ENCODE peak calls at places on chromosome 18, in six cellular contexts. One of them, this sample, is unnamed. For H3K9me3 and H3K36me3, the result is how much of the 10 kb centered on the place peaks cover.

GRCh38 chr18:68608861-68609465 is 105.9 kb downstream of the TMX3 start:
- DNase-seq in HAP-1: no peak
- DNase-seq in body of pancreas: no peak
- DNase-seq in uterus: no peak
- DNase-seq in tibial artery: no peak
- DNase-seq in cardiac muscle cell: no peak
- DNase-seq in this sample: no peak

GRCh38 chr18:74990563-74991081 is 218.3 kb downstream of the PTGR3 start:
- DNase-seq in HAP-1: peak
- DNase-seq in body of pancreas: peak
- DNase-seq in uterus: no peak
- DNase-seq in tibial artery: no peak
- DNase-seq in cardiac muscle cell: no peak
- DNase-seq in this sample: no peak

GRCh38 chr18:76985156-76985950 is 147.2 kb downstream of the MBP start:
- DNase-seq in HAP-1: no peak
- DNase-seq in body of pancreas: no peak
- DNase-seq in uterus: no peak
- DNase-seq in tibial artery: no peak
- DNase-seq in cardiac muscle cell: no peak
- DNase-seq in this sample: no peak

GRCh38 chr18:22300665-22301636 is 116.8 kb downstream of the CTAGE1 start:
- DNase-seq in HAP-1: no peak
- DNase-seq in body of pancreas: no peak
- DNase-seq in uterus: no peak
- DNase-seq in tibial artery: no peak
- DNase-seq in cardiac muscle cell: no peak
- DNase-seq in this sample: no peak

GRCh38 chr18:8212893-8213805 is 396.1 kb upstream of the RAB12 start:
- DNase-seq in HAP-1: no peak
- DNase-seq in body of pancreas: no peak
- DNase-seq in uterus: no peak
- DNase-seq in tibial artery: no peak
- DNase-seq in cardiac muscle cell: no peak
- DNase-seq in this sample: no peak

GRCh38 chr18:73842795-73843394 is 304.7 kb downstream of the FBXO15 start:
- DNase-seq in HAP-1: peak
- DNase-seq in body of pancreas: peak
- DNase-seq in uterus: no peak
- DNase-seq in tibial artery: no peak
- DNase-seq in cardiac muscle cell: peak
- DNase-seq in this sample: peak

GRCh38 chr18:48817021-48817461 is 133.7 kb downstream of the SMAD7 start:
- DNase-seq in HAP-1: peak
- DNase-seq in body of pancreas: peak
- DNase-seq in uterus: peak
- DNase-seq in tibial artery: peak
- DNase-seq in cardiac muscle cell: no peak
- DNase-seq in this sample: no peak

GRCh38 chr18:39389800-39390379 is 1824.3 kb upstream of the CELF4 start:
- DNase-seq in HAP-1: peak
- DNase-seq in body of pancreas: no peak
- DNase-seq in uterus: no peak
- DNase-seq in tibial artery: no peak
- DNase-seq in cardiac muscle cell: peak
- DNase-seq in this sample: no peak

GRCh38 chr18:49464718-49465598 is 4.5 kb upstream of the DYM start:
- DNase-seq in HAP-1: no peak
- DNase-seq in body of pancreas: no peak
- DNase-seq in uterus: no peak
- DNase-seq in tibial artery: no peak
- DNase-seq in cardiac muscle cell: peak
- DNase-seq in this sample: peak

GRCh38 chr18:49016648-49017539 is 66.1 kb upstream of the SMAD7 start:
- DNase-seq in HAP-1: peak
- DNase-seq in body of pancreas: peak
- DNase-seq in uterus: peak
- DNase-seq in tibial artery: no peak
- DNase-seq in cardiac muscle cell: peak
- DNase-seq in this sample: no peak

GRCh38 chr18:685438-685837 is 27.0 kb downstream of the ENOSF1 start:
- DNase-seq in HAP-1: no peak
- DNase-seq in body of pancreas: no peak
- DNase-seq in uterus: no peak
- DNase-seq in tibial artery: no peak
- DNase-seq in cardiac muscle cell: no peak
- DNase-seq in this sample: no peak

GRCh38 chr18:67123901-67124300 is 392.6 kb downstream of the DSEL start:
- DNase-seq in HAP-1: no peak
- DNase-seq in body of pancreas: no peak
- DNase-seq in uterus: no peak
- DNase-seq in tibial artery: no peak
- DNase-seq in cardiac muscle cell: no peak
- DNase-seq in this sample: no peak
- H3K9me3 ChIP-seq in HAP-1: under half
- H3K9me3 ChIP-seq in body of pancreas: under half
- H3K9me3 ChIP-seq in uterus: under half
- H3K9me3 ChIP-seq in tibial artery: under half
- H3K9me3 ChIP-seq in cardiac muscle cell: under half
- H3K9me3 ChIP-seq in this sample: under half

GRCh38 chr18:72207280-72207679 is 336.9 kb downstream of the CBLN2 start:
- DNase-seq in HAP-1: no peak
- DNase-seq in body of pancreas: no peak
- DNase-seq in uterus: no peak
- DNase-seq in tibial artery: no peak
- DNase-seq in cardiac muscle cell: peak
- DNase-seq in this sample: no peak
- H3K4me3 ChIP-seq in HAP-1: no peak
- H3K4me3 ChIP-seq in body of pancreas: no peak
- H3K4me3 ChIP-seq in uterus: no peak
- H3K4me3 ChIP-seq in tibial artery: no peak
- H3K4me3 ChIP-seq in cardiac muscle cell: no peak
- H3K4me3 ChIP-seq in this sample: no peak

DNA sequence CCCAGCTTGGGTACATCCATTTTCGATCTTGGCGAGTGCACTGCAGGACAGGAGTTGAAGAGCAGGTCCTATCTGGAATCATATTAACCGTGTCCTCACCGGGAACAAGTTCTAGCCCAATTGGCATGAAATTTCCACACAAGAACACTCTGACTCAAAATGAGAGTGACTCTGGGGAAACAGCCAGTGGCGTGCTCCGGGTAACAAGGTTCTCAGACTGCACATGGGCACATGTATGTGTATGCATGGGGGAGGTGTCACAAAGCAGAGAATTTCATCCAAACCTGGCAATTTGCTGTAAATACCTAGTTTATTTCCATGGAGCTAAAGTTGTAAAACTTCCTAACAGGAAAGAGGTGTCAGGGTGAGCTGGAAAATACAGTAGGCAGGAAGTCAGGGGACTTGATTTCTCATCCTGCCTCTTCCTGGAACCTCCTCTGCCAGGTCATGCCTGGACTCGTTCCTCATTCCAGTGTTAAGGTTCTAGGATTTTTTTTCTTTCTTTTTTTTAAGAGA is 1.7 kb downstream of the TUBB6 start:
- DNase-seq in HAP-1: no peak
- DNase-seq in body of pancreas: no peak
- DNase-seq in uterus: no peak
- DNase-seq in tibial artery: no peak
- DNase-seq in cardiac muscle cell: no peak
- DNase-seq in this sample: no peak
- H3K36me3 ChIP-seq in HAP-1: under half
- H3K36me3 ChIP-seq in body of pancreas: under half
- H3K36me3 ChIP-seq in uterus: under half
- H3K36me3 ChIP-seq in tibial artery: under half
- H3K36me3 ChIP-seq in cardiac muscle cell: under half
- H3K36me3 ChIP-seq in this sample: under half

DNA sequence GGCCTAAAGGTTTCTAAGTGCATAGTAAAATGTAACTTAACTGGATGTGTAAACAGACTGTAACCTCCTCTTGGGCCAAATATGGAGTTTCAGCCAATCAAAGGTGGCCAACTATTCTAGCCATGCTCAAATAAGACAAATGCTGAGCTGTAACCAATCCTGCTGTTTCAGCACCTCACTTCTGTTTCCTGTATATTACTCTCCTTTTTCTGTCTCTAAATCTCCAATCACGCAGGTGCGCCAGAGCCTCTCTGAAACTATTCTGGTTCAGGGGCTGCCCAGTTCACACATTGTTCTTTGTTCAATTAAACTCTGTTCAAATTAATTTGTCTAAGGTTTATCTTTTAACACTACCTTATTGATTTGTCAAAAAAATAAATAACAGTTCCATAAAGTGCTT is 532.7 kb upstream of the DCC start:
- DNase-seq in HAP-1: no peak
- DNase-seq in body of pancreas: no peak
- DNase-seq in uterus: no peak
- DNase-seq in tibial artery: no peak
- DNase-seq in cardiac muscle cell: no peak
- DNase-seq in this sample: no peak
- H3K9me3 ChIP-seq in HAP-1: under half
- H3K9me3 ChIP-seq in body of pancreas: under half
- H3K9me3 ChIP-seq in uterus: under half
- H3K9me3 ChIP-seq in tibial artery: under half
- H3K9me3 ChIP-seq in cardiac muscle cell: under half
- H3K9me3 ChIP-seq in this sample: under half

GRCh38 chr18:55403555-55403954 is 184.4 kb downstream of the TCF4 start:
- DNase-seq in HAP-1: no peak
- DNase-seq in body of pancreas: no peak
- DNase-seq in uterus: no peak
- DNase-seq in tibial artery: no peak
- DNase-seq in cardiac muscle cell: no peak
- DNase-seq in this sample: no peak

GRCh38 chr18:55400590-55401274 is 187.3 kb downstream of the TCF4 start:
- DNase-seq in HAP-1: no peak
- DNase-seq in body of pancreas: no peak
- DNase-seq in uterus: no peak
- DNase-seq in tibial artery: no peak
- DNase-seq in cardiac muscle cell: no peak
- DNase-seq in this sample: no peak

GRCh38 chr18:55401638-55402191 is 186.3 kb downstream of the TCF4 start:
- DNase-seq in HAP-1: peak
- DNase-seq in body of pancreas: peak
- DNase-seq in uterus: peak
- DNase-seq in tibial artery: peak
- DNase-seq in cardiac muscle cell: peak
- DNase-seq in this sample: peak

GRCh38 chr18:55402731-55403405 is 185.1 kb downstream of the TCF4 start:
- DNase-seq in HAP-1: peak
- DNase-seq in body of pancreas: no peak
- DNase-seq in uterus: no peak
- DNase-seq in tibial artery: no peak
- DNase-seq in cardiac muscle cell: no peak
- DNase-seq in this sample: no peak

DNA sequence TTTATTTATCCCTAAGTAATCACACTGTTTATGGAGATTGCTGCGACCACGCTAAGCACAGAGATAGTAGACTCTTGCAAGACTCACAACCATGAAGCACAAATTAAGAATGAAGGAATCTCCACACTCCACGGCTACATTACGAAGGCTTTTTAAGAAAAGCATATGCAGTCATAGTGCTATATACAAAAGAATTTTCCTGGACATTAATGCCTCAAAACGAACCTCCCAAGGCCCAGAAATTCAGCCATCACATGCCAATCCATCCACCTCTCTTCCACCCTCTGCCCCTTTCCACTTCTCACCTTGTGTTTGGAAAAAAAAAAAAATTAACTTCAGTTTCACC is 186.7 kb downstream of the TCF4 start:
- DNase-seq in HAP-1: no peak
- DNase-seq in body of pancreas: no peak
- DNase-seq in uterus: no peak
- DNase-seq in tibial artery: no peak
- DNase-seq in cardiac muscle cell: no peak
- DNase-seq in this sample: no peak
- H3K4me3 ChIP-seq in HAP-1: no peak
- H3K4me3 ChIP-seq in body of pancreas: no peak
- H3K4me3 ChIP-seq in uterus: peak
- H3K4me3 ChIP-seq in tibial artery: peak
- H3K4me3 ChIP-seq in cardiac muscle cell: no peak
- H3K4me3 ChIP-seq in this sample: no peak

GRCh38 chr18:32688821-32689220 is 84.0 kb downstream of the KLHL14 start:
- DNase-seq in HAP-1: no peak
- DNase-seq in body of pancreas: no peak
- DNase-seq in uterus: no peak
- DNase-seq in tibial artery: no peak
- DNase-seq in cardiac muscle cell: no peak
- DNase-seq in this sample: no peak
- H3K36me3 ChIP-seq in HAP-1: under half
- H3K36me3 ChIP-seq in body of pancreas: under half
- H3K36me3 ChIP-seq in uterus: under half
- H3K36me3 ChIP-seq in tibial artery: under half
- H3K36me3 ChIP-seq in cardiac muscle cell: under half
- H3K36me3 ChIP-seq in this sample: under half

DNA sequence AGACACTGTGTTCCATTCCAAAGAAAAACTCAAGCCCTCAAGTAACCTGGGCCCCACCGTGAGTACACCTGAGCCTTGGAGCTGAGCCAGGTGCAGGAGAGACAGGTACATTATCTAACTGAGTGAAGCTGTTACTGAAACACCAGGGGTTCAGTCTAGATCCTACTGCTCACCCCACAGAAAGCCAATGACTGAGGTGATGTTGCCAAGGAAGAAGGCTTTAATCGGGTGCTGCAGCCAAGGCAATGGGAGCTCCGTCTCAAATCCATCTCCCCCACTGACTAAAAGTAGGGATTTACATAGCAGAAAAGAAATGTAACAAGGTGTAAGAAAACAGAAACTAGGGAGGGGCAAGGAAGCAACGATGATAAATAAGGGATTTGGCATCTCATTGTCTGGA is 15.2 kb upstream of the SLC14A1 start:
- DNase-seq in HAP-1: no peak
- DNase-seq in body of pancreas: no peak
- DNase-seq in uterus: no peak
- DNase-seq in tibial artery: no peak
- DNase-seq in cardiac muscle cell: no peak
- DNase-seq in this sample: no peak
- H3K9me3 ChIP-seq in HAP-1: under half
- H3K9me3 ChIP-seq in body of pancreas: under half
- H3K9me3 ChIP-seq in uterus: under half
- H3K9me3 ChIP-seq in tibial artery: under half
- H3K9me3 ChIP-seq in cardiac muscle cell: under half
- H3K9me3 ChIP-seq in this sample: under half

DNA sequence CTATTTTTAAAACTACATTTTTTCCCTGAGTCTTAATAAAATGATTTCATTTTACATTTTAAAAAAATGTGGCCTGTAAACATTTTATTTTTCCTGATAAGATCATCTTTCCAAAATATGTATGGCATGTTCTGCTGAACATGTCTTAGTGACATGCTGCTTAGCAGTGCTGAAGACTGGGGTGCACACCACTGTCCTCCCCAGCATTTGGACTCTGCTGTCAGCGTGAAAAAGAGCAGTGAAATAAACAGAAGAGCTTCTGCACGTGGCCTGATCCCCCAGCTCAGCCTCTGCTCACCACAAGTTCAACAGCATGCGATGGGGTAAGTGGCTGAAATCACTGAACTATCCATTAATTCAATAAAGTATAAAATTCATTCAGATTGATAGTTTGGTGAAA is 81.6 kb upstream of the ZNF521 start:
- DNase-seq in HAP-1: no peak
- DNase-seq in body of pancreas: no peak
- DNase-seq in uterus: no peak
- DNase-seq in tibial artery: no peak
- DNase-seq in cardiac muscle cell: no peak
- DNase-seq in this sample: no peak
- H3K4me3 ChIP-seq in HAP-1: no peak
- H3K4me3 ChIP-seq in body of pancreas: no peak
- H3K4me3 ChIP-seq in uterus: no peak
- H3K4me3 ChIP-seq in tibial artery: no peak
- H3K4me3 ChIP-seq in cardiac muscle cell: no peak
- H3K4me3 ChIP-seq in this sample: no peak

This sample was measured in iPS DF 6.9.